ENCODE peak calls at places on chromosomes 3 and 15, in ten cellular contexts. One of them, this sample, is unnamed.

GRCh38 chr15:96336643-96337353 is 6.3 kb downstream of the NR2F2 start:
- DNase-seq in fibroblast of villous mesenchyme: no peak
- DNase-seq in AG04450: no peak
- DNase-seq in mesendoderm: peak; percentile 13
- DNase-seq in HFF-Myc: no peak
- DNase-seq in cardiac muscle cell: peak; percentile 47
- DNase-seq in psoas muscle: no peak
- DNase-seq in WERI-Rb-1: no peak
- DNase-seq in epithelial cell of esophagus: no peak
- DNase-seq in Karpas-422: no peak
- DNase-seq in this sample: peak; percentile 56

GRCh38 chr3:139491027-139491700 is 14.8 kb upstream of the RBP2 start:
- DNase-seq in cardiac muscle cell: no peak
- DNase-seq in epithelial cell of esophagus: peak; percentile 56
- DNase-seq in Karpas-422: no peak
- DNase-seq in mesendoderm: peak; percentile 81
- DNase-seq in AG04450: no peak
- DNase-seq in HFF-Myc: no peak
- DNase-seq in WERI-Rb-1: no peak
- DNase-seq in psoas muscle: no peak
- DNase-seq in fibroblast of villous mesenchyme: no peak
- DNase-seq in this sample: no peak

GRCh38 chr15:94815110-94815726 is 583.9 kb downstream of the MCTP2 start:
- DNase-seq in fibroblast of villous mesenchyme: no peak
- DNase-seq in HFF-Myc: no peak
- DNase-seq in WERI-Rb-1: no peak
- DNase-seq in psoas muscle: no peak
- DNase-seq in AG04450: no peak
- DNase-seq in epithelial cell of esophagus: no peak
- DNase-seq in cardiac muscle cell: no peak
- DNase-seq in Karpas-422: no peak
- DNase-seq in mesendoderm: no peak
- DNase-seq in this sample: no peak

GRCh38 chr3:158312560-158313141 is 202.8 kb downstream of the RSRC1 start:
- DNase-seq in fibroblast of villous mesenchyme: no peak
- DNase-seq in psoas muscle: no peak
- DNase-seq in mesendoderm: peak; percentile 11
- DNase-seq in cardiac muscle cell: peak; percentile 14
- DNase-seq in epithelial cell of esophagus: no peak
- DNase-seq in WERI-Rb-1: no peak
- DNase-seq in HFF-Myc: no peak
- DNase-seq in AG04450: no peak
- DNase-seq in Karpas-422: peak; percentile 48
- DNase-seq in this sample: no peak

GRCh38 chr15:78909791-78910228 is 35.0 kb downstream of the CTSH start:
- DNase-seq in WERI-Rb-1: peak; percentile 57
- DNase-seq in psoas muscle: no peak
- DNase-seq in mesendoderm: peak; percentile 76
- DNase-seq in Karpas-422: peak; percentile 83
- DNase-seq in epithelial cell of esophagus: peak; percentile 54
- DNase-seq in HFF-Myc: no peak
- DNase-seq in cardiac muscle cell: peak; percentile 61
- DNase-seq in AG04450: no peak
- DNase-seq in fibroblast of villous mesenchyme: peak; percentile 54
- DNase-seq in this sample: peak; percentile 63

GRCh38 chr15:70584838-70585706 is 178.3 kb downstream of the UACA start:
- DNase-seq in HFF-Myc: no peak
- DNase-seq in cardiac muscle cell: no peak
- DNase-seq in psoas muscle: peak; percentile 18
- DNase-seq in AG04450: no peak
- DNase-seq in mesendoderm: peak; percentile 79
- DNase-seq in fibroblast of villous mesenchyme: no peak
- DNase-seq in Karpas-422: no peak
- DNase-seq in epithelial cell of esophagus: peak; percentile 58
- DNase-seq in WERI-Rb-1: peak; percentile 43
- DNase-seq in this sample: peak; percentile 43

GRCh38 chr3:171695476-171695875 is 114.8 kb downstream of the PLD1 start:
- DNase-seq in AG04450: no peak
- DNase-seq in cardiac muscle cell: peak; percentile 61
- DNase-seq in WERI-Rb-1: no peak
- DNase-seq in psoas muscle: no peak
- DNase-seq in Karpas-422: no peak
- DNase-seq in epithelial cell of esophagus: no peak
- DNase-seq in mesendoderm: no peak
- DNase-seq in HFF-Myc: no peak
- DNase-seq in fibroblast of villous mesenchyme: peak; percentile 41
- DNase-seq in this sample: peak; percentile 41

GRCh38 chr3:140910860-140911259 is 30.8 kb upstream of the SLC25A36 start:
- DNase-seq in Karpas-422: peak; percentile 58
- DNase-seq in cardiac muscle cell: peak; percentile 41
- DNase-seq in HFF-Myc: no peak
- DNase-seq in psoas muscle: no peak
- DNase-seq in WERI-Rb-1: no peak
- DNase-seq in AG04450: no peak
- DNase-seq in fibroblast of villous mesenchyme: no peak
- DNase-seq in mesendoderm: peak; percentile 90
- DNase-seq in epithelial cell of esophagus: no peak
- DNase-seq in this sample: peak; percentile 44

DNA sequence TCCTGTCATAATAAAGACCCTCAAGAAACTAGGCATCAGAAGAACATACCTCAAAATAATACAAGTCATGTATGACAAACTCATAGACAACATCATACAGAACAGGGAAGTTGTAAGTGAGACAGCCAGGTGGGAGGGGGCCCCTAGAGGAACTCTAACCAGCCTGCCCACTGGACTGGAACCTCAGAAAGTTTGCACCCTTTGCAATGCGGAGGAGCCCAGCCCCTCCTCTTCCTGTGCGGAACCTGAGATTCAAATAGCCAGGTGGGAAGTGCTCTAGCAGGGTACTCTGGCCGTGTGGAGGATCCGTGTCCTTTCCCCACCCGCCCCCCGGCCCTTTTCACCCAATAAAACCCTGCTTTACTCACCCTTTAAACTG is 387.0 kb upstream of the CBLB start:
- DNase-seq in Karpas-422: peak; percentile 97
- DNase-seq in HFF-Myc: no peak
- DNase-seq in fibroblast of villous mesenchyme: no peak
- DNase-seq in AG04450: no peak
- DNase-seq in epithelial cell of esophagus: no peak
- DNase-seq in cardiac muscle cell: no peak
- DNase-seq in mesendoderm: no peak
- DNase-seq in WERI-Rb-1: no peak
- DNase-seq in psoas muscle: no peak
- DNase-seq in this sample: no peak
- H3K4me3 ChIP-seq in Karpas-422: peak overlapping the region; percentile 85
- H3K4me3 ChIP-seq in HFF-Myc: no peak overlapping the region
- H3K4me3 ChIP-seq in fibroblast of villous mesenchyme: no peak overlapping the region
- H3K4me3 ChIP-seq in AG04450: no peak overlapping the region
- H3K4me3 ChIP-seq in epithelial cell of esophagus: no peak overlapping the region
- H3K4me3 ChIP-seq in cardiac muscle cell: no peak overlapping the region
- H3K4me3 ChIP-seq in mesendoderm: no peak overlapping the region
- H3K4me3 ChIP-seq in WERI-Rb-1: no peak overlapping the region
- H3K4me3 ChIP-seq in psoas muscle: no peak overlapping the region
- H3K4me3 ChIP-seq in this sample: no peak overlapping the region

GRCh38 chr15:69032006-69032405 is 17.5 kb downstream of the NOX5 start:
- DNase-seq in WERI-Rb-1: no peak
- DNase-seq in AG04450: no peak
- DNase-seq in psoas muscle: no peak
- DNase-seq in Karpas-422: no peak
- DNase-seq in HFF-Myc: no peak
- DNase-seq in cardiac muscle cell: no peak
- DNase-seq in mesendoderm: no peak
- DNase-seq in fibroblast of villous mesenchyme: no peak
- DNase-seq in epithelial cell of esophagus: peak; percentile 32
- DNase-seq in this sample: no peak
- H3K4me3 ChIP-seq in WERI-Rb-1: peak overlapping the region; percentile 33
- H3K4me3 ChIP-seq in AG04450: peak overlapping the region; percentile 44
- H3K4me3 ChIP-seq in psoas muscle: peak overlapping the region; percentile 46
- H3K4me3 ChIP-seq in Karpas-422: no peak overlapping the region
- H3K4me3 ChIP-seq in HFF-Myc: no peak overlapping the region
- H3K4me3 ChIP-seq in cardiac muscle cell: peak overlapping the region; percentile 23
- H3K4me3 ChIP-seq in mesendoderm: no peak overlapping the region
- H3K4me3 ChIP-seq in fibroblast of villous mesenchyme: peak overlapping the region; percentile 55
- H3K4me3 ChIP-seq in epithelial cell of esophagus: no peak overlapping the region
- H3K4me3 ChIP-seq in this sample: peak overlapping the region; percentile 45

GRCh38 chr15:73685981-73686380 is 1.8 kb downstream of the CD276 start:
- DNase-seq in mesendoderm: no peak
- DNase-seq in WERI-Rb-1: no peak
- DNase-seq in HFF-Myc: no peak
- DNase-seq in epithelial cell of esophagus: no peak
- DNase-seq in Karpas-422: no peak
- DNase-seq in fibroblast of villous mesenchyme: peak; percentile 58
- DNase-seq in psoas muscle: no peak
- DNase-seq in cardiac muscle cell: no peak
- DNase-seq in AG04450: no peak
- DNase-seq in this sample: peak; percentile 19
- H3K4me3 ChIP-seq in mesendoderm: no peak overlapping the region
- H3K4me3 ChIP-seq in WERI-Rb-1: peak overlapping the region; percentile 94
- H3K4me3 ChIP-seq in HFF-Myc: peak overlapping the region; percentile 86
- H3K4me3 ChIP-seq in epithelial cell of esophagus: no peak overlapping the region
- H3K4me3 ChIP-seq in Karpas-422: no peak overlapping the region
- H3K4me3 ChIP-seq in fibroblast of villous mesenchyme: peak overlapping the region; percentile 87
- H3K4me3 ChIP-seq in psoas muscle: peak overlapping the region; percentile 90
- H3K4me3 ChIP-seq in cardiac muscle cell: peak overlapping the region; percentile 82
- H3K4me3 ChIP-seq in AG04450: peak overlapping the region; percentile 84
- H3K4me3 ChIP-seq in this sample: peak overlapping the region; percentile 78

GRCh38 chr3:143784446-143784845 is 63.8 kb downstream of the SLC9A9 start:
- DNase-seq in mesendoderm: no peak
- DNase-seq in Karpas-422: no peak
- DNase-seq in cardiac muscle cell: no peak
- DNase-seq in WERI-Rb-1: no peak
- DNase-seq in AG04450: no peak
- DNase-seq in epithelial cell of esophagus: peak; percentile 58
- DNase-seq in fibroblast of villous mesenchyme: no peak
- DNase-seq in HFF-Myc: no peak
- DNase-seq in psoas muscle: no peak
- DNase-seq in this sample: no peak

GRCh38 chr3:143783856-143784370 is 64.4 kb downstream of the SLC9A9 start:
- DNase-seq in HFF-Myc: no peak
- DNase-seq in fibroblast of villous mesenchyme: peak; percentile 58
- DNase-seq in AG04450: no peak
- DNase-seq in WERI-Rb-1: no peak
- DNase-seq in psoas muscle: no peak
- DNase-seq in mesendoderm: peak; percentile 72
- DNase-seq in cardiac muscle cell: peak; percentile 35
- DNase-seq in Karpas-422: no peak
- DNase-seq in epithelial cell of esophagus: no peak
- DNase-seq in this sample: peak; percentile 49

GRCh38 chr3:143786229-143787199 is 61.8 kb downstream of the SLC9A9 start:
- DNase-seq in WERI-Rb-1: no peak
- DNase-seq in AG04450: no peak
- DNase-seq in fibroblast of villous mesenchyme: no peak
- DNase-seq in Karpas-422: peak; percentile 78
- DNase-seq in HFF-Myc: no peak
- DNase-seq in psoas muscle: peak; percentile 25
- DNase-seq in mesendoderm: no peak
- DNase-seq in epithelial cell of esophagus: no peak
- DNase-seq in cardiac muscle cell: peak; percentile 68
- DNase-seq in this sample: peak; percentile 59
- H3K4me3 ChIP-seq in WERI-Rb-1: no peak overlapping the region
- H3K4me3 ChIP-seq in AG04450: peak overlapping the region; percentile 29
- H3K4me3 ChIP-seq in fibroblast of villous mesenchyme: no peak overlapping the region
- H3K4me3 ChIP-seq in Karpas-422: peak overlapping the region; percentile 29
- H3K4me3 ChIP-seq in HFF-Myc: no peak overlapping the region
- H3K4me3 ChIP-seq in psoas muscle: no peak overlapping the region
- H3K4me3 ChIP-seq in mesendoderm: no peak overlapping the region
- H3K4me3 ChIP-seq in epithelial cell of esophagus: no peak overlapping the region
- H3K4me3 ChIP-seq in cardiac muscle cell: no peak overlapping the region
- H3K4me3 ChIP-seq in this sample: peak overlapping the region; percentile 29

This sample was measured in choroid plexus epithelial cell.